ENCODE peak calls at places on chromosomes 7 and 10, in five cellular contexts. P is GM23338, N is PC-3, G is endothelial cell of umbilical vein, O is astrocyte. C is an unnamed sample.

GRCh38 chr7:157228864-157229422 is 90.2 kb downstream of the UBE3C start:
- DNase-seq in G (peak; percentile 36), N (peak; percentile 45), P (peak; percentile 72), O (no peak), C (peak; percentile 57)

GRCh38 chr10:64130152-64130551 is 609.0 kb downstream of the REEP3 start:
- DNase-seq in N (no peak), O (no peak), G (no peak), P (no peak), C (no peak)

GRCh38 chr7:977326-978048 is 2.1 kb upstream of the COX19 start:
- DNase-seq in P (no peak), G (no peak), N (no peak), O (no peak), C (no peak)

GRCh38 chr7:117724898-117725297 is 148.3 kb downstream of the CTTNBP2 start:
- DNase-seq in N (no peak), P (no peak), O (no peak), G (no peak), C (no peak)

GRCh38 chr7:139180700-139181311 is 50.2 kb upstream of the UBN2 start:
- DNase-seq in O (no peak), N (peak; percentile 74), P (no peak), G (peak; percentile 21), C (peak; percentile 6)

GRCh38 chr10:99709480-99710229 is 22.3 kb downstream of the COX15 start:
- DNase-seq in O (peak; percentile 40), P (peak; percentile 44), G (no peak), N (no peak), C (peak; percentile 73)

GRCh38 chr7:17298840-17299476 is 506 bp downstream of the AHR start:
- DNase-seq in O (no peak), G (no peak), N (peak; percentile 41), P (peak; percentile 76), C (peak; percentile 73)

GRCh38 chr7:54541941-54542618 is at the start of gene VSTM2A:
- DNase-seq in P (peak; percentile 85), O (no peak), G (peak; percentile 1), N (no peak), C (peak; percentile 28)

GRCh38 chr10:77037735-77038411 is 599.7 kb downstream of the KCNMA1 start:
- DNase-seq in O (no peak), P (peak; percentile 24), N (no peak), G (no peak), C (no peak)

DNA sequence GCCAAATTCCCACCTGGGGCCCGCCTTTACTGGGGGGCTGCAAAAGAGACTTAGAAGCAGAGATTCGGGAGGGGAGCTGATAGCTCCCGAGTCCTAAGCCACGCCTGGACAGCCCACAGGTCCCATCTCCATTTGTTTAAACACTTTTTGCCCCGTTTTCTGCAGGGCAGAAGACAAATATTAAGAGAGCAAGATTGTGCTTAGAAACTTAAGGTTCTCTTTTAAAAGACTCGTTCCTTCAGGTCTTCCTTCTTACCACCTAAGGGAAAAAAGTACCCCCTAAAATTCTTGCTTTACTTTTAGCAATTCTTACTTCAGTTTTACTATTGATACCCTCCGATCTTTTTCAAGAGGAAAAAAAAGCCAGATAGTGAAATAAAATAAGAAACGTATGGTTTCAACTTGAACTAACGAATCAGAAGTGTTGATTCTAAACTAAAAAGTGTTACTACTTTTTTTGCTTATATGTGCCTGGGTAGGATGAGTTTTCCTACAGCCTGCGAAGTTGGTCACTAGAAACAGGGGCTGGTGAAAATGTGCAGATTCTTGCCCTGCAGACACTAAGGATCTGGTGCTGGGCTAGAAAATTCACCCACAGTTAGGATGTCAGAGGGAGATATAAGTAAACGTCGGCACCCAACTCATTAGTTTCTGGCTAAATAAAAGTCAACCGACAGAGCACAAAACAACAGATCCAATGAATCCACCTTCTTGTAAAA is 298.8 kb upstream of the NFE2L3 start:
- DNase-seq in O (no peak), G (no peak), N (no peak), P (no peak), C (peak; percentile 20)
- TF ChIP-seq EZH2 in O (peak; percentile 22), G (no peak), N (no peak), P (peak; percentile 73), C (no peak)

GRCh38 chr7:83359108-83359507 is 196.4 kb upstream of the PCLO start:
- DNase-seq in P (no peak), G (no peak), N (no peak), O (no peak), C (no peak)

DNA sequence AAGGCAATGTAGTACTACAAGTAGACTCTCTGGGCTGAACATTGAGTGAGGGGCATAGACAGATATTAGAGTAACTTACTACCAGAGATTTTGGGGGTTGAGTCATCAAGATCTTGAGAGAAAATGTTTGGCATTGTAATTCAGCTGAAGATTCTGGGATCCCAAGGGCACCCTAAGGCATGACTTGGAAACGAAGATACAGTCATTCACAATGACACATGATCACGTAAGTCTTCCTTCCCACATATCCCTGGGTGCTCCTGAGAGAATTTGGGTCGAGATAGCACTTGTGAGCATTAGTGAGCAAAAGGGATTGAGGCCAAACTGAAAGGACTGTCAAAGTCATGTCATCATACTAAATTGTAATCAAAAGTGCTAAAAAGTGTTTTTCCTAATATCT is 192.5 kb upstream of the PCLO start:
- DNase-seq in N (peak; percentile 4), G (no peak), P (no peak), O (no peak), C (peak; percentile 10)
- H3K27ac ChIP-seq in N (no peak overlapping the region), G (no peak overlapping the region), P (no peak overlapping the region), O (no peak overlapping the region), C (no peak overlapping the region)

DNA sequence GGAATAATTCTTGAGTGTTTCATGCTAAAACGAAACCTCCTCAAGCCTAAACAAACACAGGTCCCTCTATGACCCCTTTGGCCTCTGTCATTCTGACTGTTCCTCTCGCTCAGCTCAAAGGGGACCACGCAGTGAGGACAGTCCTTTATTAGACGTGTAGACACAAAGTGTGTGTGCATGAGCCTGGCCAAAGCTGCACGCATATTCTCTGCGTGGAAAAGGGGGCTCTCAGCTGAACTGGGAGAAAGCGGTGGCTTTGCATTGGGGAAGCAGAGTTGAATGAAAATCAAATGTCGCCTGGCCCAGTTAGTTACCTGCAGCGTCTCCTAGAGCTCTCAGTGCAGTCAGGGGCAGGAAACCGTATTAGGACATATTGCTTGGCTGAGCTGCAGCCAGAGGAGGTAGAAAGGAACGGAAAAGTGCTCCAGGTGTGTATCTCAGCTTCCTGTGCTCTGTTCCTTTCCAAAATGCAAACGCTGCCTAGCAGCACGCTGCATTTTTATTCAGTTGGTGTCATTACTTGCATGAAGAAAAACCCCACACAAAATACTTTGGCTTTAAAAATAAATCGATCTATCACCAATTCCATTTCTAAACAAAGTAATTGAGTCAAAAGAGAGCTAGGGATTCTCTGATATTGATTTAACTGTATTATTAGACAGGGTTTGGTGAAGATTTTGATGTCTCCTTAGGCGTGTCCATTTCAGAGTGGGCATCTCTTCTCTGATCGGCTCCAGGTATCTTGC is 4.9 kb downstream of the GATA3 start:
- DNase-seq in N (no peak), P (peak; percentile 62), O (no peak), G (peak; percentile 71), C (no peak)
- TF ChIP-seq EZH2 in N (no peak), P (peak; percentile 87), O (no peak), G (no peak), C (no peak)

GRCh38 chr10:22669163-22669711 is 45.1 kb downstream of the PIP4K2A start:
- DNase-seq in O (no peak), P (no peak), N (no peak), G (no peak), C (no peak)
- H3K27ac ChIP-seq in O (no peak overlapping the region), P (peak overlapping the region; percentile 33), N (no peak overlapping the region), G (no peak overlapping the region), C (no peak overlapping the region)

DNA sequence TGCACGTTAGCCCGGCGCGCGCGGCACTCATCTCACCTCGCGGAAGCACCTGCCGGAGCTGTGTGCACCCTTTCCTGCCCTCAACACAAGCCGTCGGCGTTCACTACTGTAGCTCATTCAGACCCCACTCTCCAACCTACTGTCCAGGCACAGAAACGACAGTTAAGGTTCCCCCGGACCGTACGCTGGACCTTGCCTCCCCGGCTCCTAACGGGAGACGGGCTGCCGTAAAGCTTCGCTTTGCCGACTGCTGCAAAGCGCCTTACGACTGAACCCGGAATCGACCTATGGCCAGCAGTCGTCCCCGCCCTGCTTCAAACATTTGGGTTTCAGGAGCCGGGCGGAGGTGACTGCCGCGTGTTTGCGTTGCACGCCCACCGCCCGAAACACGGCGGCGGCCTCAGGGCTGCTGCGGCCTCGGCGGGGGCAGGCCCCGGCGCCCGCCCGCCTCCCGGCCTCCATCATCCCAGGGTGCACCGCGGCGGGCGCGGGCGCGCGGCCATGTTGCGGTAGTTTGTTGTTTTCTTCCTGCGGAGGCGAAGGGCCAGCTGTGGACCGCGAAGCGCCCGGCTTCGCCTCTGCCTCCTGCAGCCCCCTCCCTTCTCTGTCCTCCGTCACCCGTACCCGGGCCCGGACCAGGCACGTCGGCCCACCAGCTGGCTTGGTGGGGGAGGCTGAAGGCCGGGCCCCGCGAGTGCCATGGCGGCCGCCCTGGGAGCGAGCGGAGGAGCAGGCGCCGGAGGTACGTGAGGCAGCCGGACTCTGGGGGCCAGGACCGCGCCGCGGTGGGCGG is at the start of gene RBM33:
- DNase-seq in G (peak; percentile 87), P (peak; percentile 88), N (peak; percentile 77), O (peak; percentile 80), C (peak; percentile 93)
- TF ChIP-seq EZH2 in G (no peak), P (no peak), N (no peak), O (no peak), C (no peak)

GRCh38 chr7:151876899-151877777 is at the start of gene PRKAG2:
- DNase-seq in O (no peak), N (peak; percentile 35), G (peak; percentile 40), P (peak; percentile 66), C (peak; percentile 49)

GRCh38 chr7:151873402-151873965 is 3.4 kb downstream of the PRKAG2 start:
- DNase-seq in N (no peak), G (no peak), P (no peak), O (no peak), C (peak; percentile 25)

GRCh38 chr7:151875862-151876111 is 1.1 kb downstream of the PRKAG2 start:
- DNase-seq in O (no peak), P (peak; percentile 76), G (no peak), N (no peak), C (no peak)

GRCh38 chr7:151877911-151878835 is 1.3 kb upstream of the PRKAG2 start:
- DNase-seq in N (no peak), G (no peak), O (no peak), P (no peak), C (no peak)

DNA sequence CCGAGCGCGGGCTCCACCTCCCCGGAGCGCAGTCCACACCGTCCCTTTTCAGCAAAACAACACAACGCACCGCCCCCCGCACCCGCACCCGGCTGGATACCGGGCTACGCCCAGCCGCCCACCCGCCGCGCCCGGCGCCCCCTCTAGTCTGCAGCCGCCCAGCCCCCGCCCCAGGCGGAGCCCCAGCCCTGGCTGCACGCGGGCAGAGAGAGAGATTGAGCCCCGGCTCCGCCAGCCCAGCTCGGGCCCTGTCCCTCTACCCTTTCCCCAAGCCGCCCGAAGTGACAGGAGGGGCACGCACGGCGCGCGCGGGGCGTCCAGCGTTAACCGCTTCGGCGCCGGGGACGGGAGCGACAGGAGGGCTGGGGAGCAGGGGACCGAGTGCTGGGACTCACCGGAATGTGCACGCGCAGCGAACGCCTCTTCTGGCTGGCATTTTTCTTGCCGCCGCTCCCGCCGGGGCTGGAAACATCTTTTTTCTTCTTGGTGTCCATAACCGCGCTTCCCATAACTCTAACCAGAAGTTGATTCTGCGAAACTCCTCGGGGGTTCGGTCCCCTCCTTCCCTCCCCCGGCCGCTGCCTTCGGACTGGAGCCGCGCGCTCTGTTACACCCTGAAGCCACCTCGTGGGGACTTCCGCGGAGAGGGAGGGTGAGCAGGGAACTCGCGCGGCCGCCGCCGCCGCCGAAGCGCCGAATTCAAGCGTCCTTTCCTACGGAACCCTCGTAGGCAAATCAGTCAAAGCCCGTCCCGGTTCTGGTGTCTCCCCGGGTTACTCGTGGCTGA is 610 bp downstream of the PRKAG2 start:
- DNase-seq in O (no peak), G (peak; percentile 37), N (peak; percentile 24), P (peak; percentile 74), C (peak; percentile 40)
- H3K27ac ChIP-seq in O (no peak overlapping the region), G (no peak overlapping the region), N (no peak overlapping the region), P (no peak overlapping the region), C (no peak overlapping the region)